ENCODE peak calls at places on chromosomes 6 and 20, in eight cellular contexts. H is stimulated activated CD4-positive, alpha-beta T cell treated with anti-CD3 and anti-CD28 coated beads, Interleukin-1b, Interleukin-23, amount 100 ng/mL, for 24 hours; S is left colon; R is activated CD8-positive, alpha-beta memory T cell treated with anti-CD3 and anti-CD28 coated beads, Interleukin-2, amount 10 ng/mL, durations not matched to agents 7 days and 5 days; G is suprapubic skin; Z is fibroblast of the conjunctiva; L is naive thymus-derived CD8-positive, alpha-beta T cell; A is prostate gland. K is an unnamed sample.

GRCh38 chr6:51574040-51574439 is 513.4 kb downstream of the PKHD1 start:
- DNase-seq in H (no peak), S (no peak), R (no peak), G (no peak), Z (no peak), L (no peak), A (no peak), K (no peak)

GRCh38 chr6:5190467-5190866 is 70.3 kb downstream of the LYRM4 start:
- DNase-seq in H (no peak), S (no peak), R (no peak), G (no peak), Z (peak; percentile 57), L (no peak), A (no peak), K (no peak)

GRCh38 chr6:44661221-44661609 is 273.7 kb downstream of the CDC5L start:
- DNase-seq in H (no peak), S (no peak), R (no peak), G (no peak), Z (no peak), L (no peak), A (peak; percentile 57), K (no peak)

GRCh38 chr6:129429953-129430352 is 280.0 kb downstream of the ARHGAP18 start:
- DNase-seq in H (no peak), S (no peak), R (no peak), G (no peak), Z (no peak), L (no peak), A (no peak), K (no peak)

GRCh38 chr6:106514281-106514885 is 114.9 kb downstream of the RTN4IP1 start:
- DNase-seq in H (no peak), S (no peak), R (no peak), G (no peak), Z (no peak), L (no peak), A (no peak), K (no peak)

GRCh38 chr20:12152996-12153395 is 235.3 kb downstream of the BTBD3 start:
- DNase-seq in H (no peak), S (no peak), R (no peak), G (no peak), Z (peak; percentile 5), L (no peak), A (no peak), K (no peak)

GRCh38 chr6:26032387-26033131 is 54.7 kb upstream of the HFE start:
- DNase-seq in H (no peak), S (no peak), R (peak; percentile 70), G (no peak), Z (no peak), L (no peak), A (no peak), K (peak; percentile 42)

GRCh38 chr20:13199279-13199678 is 21.8 kb upstream of the ISM1 start:
- DNase-seq in H (no peak), S (no peak), R (no peak), G (no peak), Z (no peak), L (no peak), A (no peak), K (no peak)

GRCh38 chr6:43428112-43428570 is 800 bp downstream of the ABCC10 start:
- DNase-seq in H (no peak), S (no peak), R (no peak), G (no peak), Z (no peak), L (no peak), A (no peak), K (no peak)

GRCh38 chr6:56345539-56346090 is 98.2 kb upstream of the COL21A1 start:
- DNase-seq in H (no peak), S (no peak), R (no peak), G (no peak), Z (no peak), L (no peak), A (no peak), K (no peak)

GRCh38 chr6:149723771-149724417 is 6.0 kb upstream of the LATS1 start:
- DNase-seq in H (no peak), S (peak; percentile 42), R (peak; percentile 61), G (no peak), Z (peak; percentile 68), L (peak; percentile 34), A (peak; percentile 36), K (peak; percentile 60)

GRCh38 chr6:26609463-26609862 is 12.7 kb downstream of the ABT1 start:
- DNase-seq in H (no peak), S (no peak), R (no peak), G (no peak), Z (no peak), L (no peak), A (no peak), K (no peak)

GRCh38 chr20:40868568-40869223 is 159.9 kb upstream of the TOP1 start:
- DNase-seq in H (no peak), S (no peak), R (no peak), G (no peak), Z (peak; percentile 74), L (no peak), A (no peak), K (no peak)

GRCh38 chr6:56875961-56876360 is 78.9 kb upstream of the BEND6 start:
- DNase-seq in H (no peak), S (peak; percentile 44), R (no peak), G (no peak), Z (no peak), L (no peak), A (no peak), K (peak; percentile 57)

GRCh38 chr6:28589234-28589951 is 63.7 kb downstream of the GPX5 start:
- DNase-seq in H (no peak), S (peak; percentile 33), R (peak; percentile 50), G (no peak), Z (peak; percentile 87), L (peak; percentile 31), A (no peak), K (peak; percentile 32)

GRCh38 chr6:151240036-151240685 is 394 bp downstream of the AKAP12 start:
- DNase-seq in H (no peak), S (peak; percentile 79), R (peak; percentile 45), G (peak; percentile 84), Z (peak; percentile 78), L (no peak), A (peak; percentile 39), K (peak; percentile 72)

GRCh38 chr20:33444797-33445560 is 1.4 kb upstream of the SNTA1 start:
- DNase-seq in H (no peak), S (no peak), R (peak; percentile 50), G (no peak), Z (no peak), L (no peak), A (no peak), K (peak; percentile 23)

GRCh38 chr6:56816393-56816792 is 138.5 kb upstream of the BEND6 start:
- DNase-seq in H (no peak), S (no peak), R (no peak), G (no peak), Z (no peak), L (no peak), A (no peak), K (no peak)

GRCh38 chr6:145814035-145814500 is 527 bp downstream of the FBXO30 start:
- DNase-seq in H (no peak), S (no peak), R (peak; percentile 49), G (no peak), Z (no peak), L (no peak), A (peak; percentile 6), K (peak; percentile 33)

GRCh38 chr6:134421496-134421895 is 103.6 kb upstream of the SGK1 start:
- DNase-seq in H (no peak), S (no peak), R (no peak), G (no peak), Z (no peak), L (no peak), A (no peak), K (no peak)

GRCh38 chr6:98828210-98828798 is 6.1 kb upstream of the POU3F2 start:
- DNase-seq in H (no peak), S (no peak), R (no peak), G (no peak), Z (no peak), L (no peak), A (no peak), K (no peak)

GRCh38 chr6:170454512-170455285 is 98.4 kb downstream of the PSMB1 start:
- DNase-seq in H (no peak), S (no peak), R (no peak), G (no peak), Z (no peak), L (no peak), A (no peak), K (no peak)

GRCh38 chr20:6818033-6818808 is 50.7 kb downstream of the BMP2 start:
- DNase-seq in H (no peak), S (no peak), R (no peak), G (no peak), Z (no peak), L (no peak), A (no peak), K (no peak)